ENCODE peak calls at places on chromosomes 1 and 21, in five cellular contexts. One of them, this sample, is unnamed.

GRCh38 chr1:36523850-36524249 is 41.1 kb upstream of the CSF3R start:
- DNase-seq in Peyer's patch: no peak
- DNase-seq in GM20000: no peak
- DNase-seq in mammary epithelial cell: no peak
- DNase-seq in PC-3: no peak
- DNase-seq in this sample: no peak

GRCh38 chr1:38270241-38270871 is 223.8 kb upstream of the POU3F1 start:
- DNase-seq in GM20000: no peak
- DNase-seq in Peyer's patch: no peak
- DNase-seq in mammary epithelial cell: no peak
- DNase-seq in PC-3: no peak
- DNase-seq in this sample: no peak

GRCh38 chr1:164914208-164914607 is 355.2 kb downstream of the PBX1 start:
- DNase-seq in mammary epithelial cell: peak; percentile 2
- DNase-seq in Peyer's patch: no peak
- DNase-seq in PC-3: peak; percentile 38
- DNase-seq in GM20000: no peak
- DNase-seq in this sample: no peak

GRCh38 chr1:154496381-154496780 is 5.6 kb upstream of the TDRD10 start:
- DNase-seq in Peyer's patch: no peak
- DNase-seq in PC-3: no peak
- DNase-seq in mammary epithelial cell: no peak
- DNase-seq in GM20000: no peak
- DNase-seq in this sample: no peak

GRCh38 chr1:45473302-45473701 is 17.7 kb downstream of the TESK2 start:
- DNase-seq in mammary epithelial cell: no peak
- DNase-seq in Peyer's patch: no peak
- DNase-seq in PC-3: no peak
- DNase-seq in GM20000: peak; percentile 42
- DNase-seq in this sample: no peak

GRCh38 chr1:14969006-14969405 is 184.5 kb upstream of the TMEM51 start:
- DNase-seq in PC-3: no peak
- DNase-seq in Peyer's patch: no peak
- DNase-seq in GM20000: no peak
- DNase-seq in mammary epithelial cell: no peak
- DNase-seq in this sample: no peak

GRCh38 chr1:161044908-161045748 is 649 bp downstream of the USF1 start:
- DNase-seq in PC-3: peak; percentile 73
- DNase-seq in Peyer's patch: peak; percentile 87
- DNase-seq in GM20000: peak; percentile 82
- DNase-seq in mammary epithelial cell: peak; percentile 58
- DNase-seq in this sample: peak; percentile 45

GRCh38 chr1:214439352-214440119 is 111.9 kb downstream of the PTPN14 start:
- DNase-seq in GM20000: peak; percentile 42
- DNase-seq in PC-3: peak; percentile 81
- DNase-seq in Peyer's patch: no peak
- DNase-seq in mammary epithelial cell: peak; percentile 99
- DNase-seq in this sample: no peak

GRCh38 chr1:198880818-198881597 is 242.2 kb downstream of the PTPRC start:
- DNase-seq in PC-3: peak; percentile 82
- DNase-seq in mammary epithelial cell: peak; percentile 87
- DNase-seq in GM20000: no peak
- DNase-seq in Peyer's patch: no peak
- DNase-seq in this sample: no peak

GRCh38 chr21:28554660-28555475 is 437.8 kb downstream of the LTN1 start:
- DNase-seq in GM20000: no peak
- DNase-seq in mammary epithelial cell: peak; percentile 35
- DNase-seq in PC-3: no peak
- DNase-seq in Peyer's patch: no peak
- DNase-seq in this sample: no peak

GRCh38 chr1:17218939-17219338 is 14.0 kb downstream of the PADI1 start:
- DNase-seq in mammary epithelial cell: no peak
- DNase-seq in Peyer's patch: no peak
- DNase-seq in GM20000: no peak
- DNase-seq in PC-3: no peak
- DNase-seq in this sample: no peak

GRCh38 chr21:16590658-16591057 is 860.9 kb downstream of the USP25 start:
- DNase-seq in PC-3: no peak
- DNase-seq in Peyer's patch: no peak
- DNase-seq in GM20000: no peak
- DNase-seq in mammary epithelial cell: no peak
- DNase-seq in this sample: no peak

GRCh38 chr1:159535907-159536306 is at the start of gene OR10J5:
- DNase-seq in mammary epithelial cell: no peak
- DNase-seq in Peyer's patch: no peak
- DNase-seq in PC-3: no peak
- DNase-seq in GM20000: no peak
- DNase-seq in this sample: no peak

GRCh38 chr1:204130178-204130577 is 21.7 kb downstream of the ETNK2 start:
- DNase-seq in PC-3: peak; percentile 51
- DNase-seq in Peyer's patch: no peak
- DNase-seq in mammary epithelial cell: no peak
- DNase-seq in GM20000: no peak
- DNase-seq in this sample: no peak

GRCh38 chr1:239951518-239952130 is 140.1 kb upstream of the FMN2 start:
- DNase-seq in mammary epithelial cell: peak; percentile 19
- DNase-seq in PC-3: peak; percentile 90
- DNase-seq in Peyer's patch: peak; percentile 47
- DNase-seq in GM20000: peak; percentile 59
- DNase-seq in this sample: no peak

GRCh38 chr1:147568551-147568950 is 27.2 kb downstream of the BCL9 start:
- DNase-seq in Peyer's patch: no peak
- DNase-seq in mammary epithelial cell: no peak
- DNase-seq in GM20000: no peak
- DNase-seq in PC-3: no peak
- DNase-seq in this sample: no peak

GRCh38 chr1:147569587-147570241 is 28.4 kb downstream of the BCL9 start:
- DNase-seq in PC-3: no peak
- DNase-seq in GM20000: no peak
- DNase-seq in mammary epithelial cell: no peak
- DNase-seq in Peyer's patch: no peak
- DNase-seq in this sample: no peak

GRCh38 chr1:147565189-147565980 is 24.1 kb downstream of the BCL9 start:
- DNase-seq in mammary epithelial cell: no peak
- DNase-seq in PC-3: no peak
- DNase-seq in GM20000: no peak
- DNase-seq in Peyer's patch: no peak
- DNase-seq in this sample: no peak

GRCh38 chr1:147570907-147571306 is 29.6 kb downstream of the BCL9 start:
- DNase-seq in Peyer's patch: no peak
- DNase-seq in GM20000: no peak
- DNase-seq in mammary epithelial cell: no peak
- DNase-seq in PC-3: no peak
- DNase-seq in this sample: no peak

DNA sequence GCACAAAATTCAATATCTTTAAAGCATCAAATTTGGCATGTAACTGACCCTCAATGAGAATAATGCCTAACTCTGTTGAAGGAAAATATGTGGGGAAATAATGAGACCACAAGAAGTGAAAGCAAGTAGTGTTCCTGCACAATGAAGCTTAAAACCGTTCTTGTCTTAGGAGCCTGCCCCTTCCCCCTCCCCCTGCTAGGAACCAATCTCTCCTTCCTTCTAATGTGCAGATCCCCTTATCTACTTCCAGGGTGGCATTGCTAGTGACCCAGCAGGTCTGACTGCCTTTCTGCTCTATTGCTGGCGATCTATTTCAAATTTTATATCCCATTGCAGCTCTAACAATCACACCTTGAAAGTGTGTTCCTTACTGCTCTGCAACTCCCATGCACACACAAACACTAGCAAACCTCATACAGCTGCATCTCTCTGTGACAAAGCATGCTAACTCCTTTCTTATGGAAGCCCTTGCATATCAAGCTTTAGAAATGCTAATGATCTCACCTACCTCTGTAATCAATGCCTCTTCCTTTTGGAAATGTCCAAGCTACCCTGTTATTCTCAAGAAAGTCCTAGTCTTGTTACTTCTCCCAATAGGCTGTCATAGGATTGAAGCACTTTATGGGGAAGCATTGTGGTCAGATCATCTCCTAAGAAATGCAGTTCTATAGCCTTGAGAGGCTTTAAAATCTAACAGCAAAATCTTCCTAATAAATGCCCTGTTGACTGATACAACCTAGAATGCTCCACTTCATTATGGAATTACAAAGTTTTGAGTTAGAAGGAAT is 26.5 kb downstream of the BCL9 start:
- DNase-seq in PC-3: no peak
- DNase-seq in GM20000: no peak
- DNase-seq in Peyer's patch: no peak
- DNase-seq in mammary epithelial cell: no peak
- DNase-seq in this sample: no peak
- TF ChIP-seq CTCF in PC-3: no peak
- TF ChIP-seq CTCF in GM20000: no peak
- TF ChIP-seq CTCF in Peyer's patch: no peak
- TF ChIP-seq CTCF in mammary epithelial cell: no peak
- TF ChIP-seq CTCF in this sample: no peak

GRCh38 chr21:40186036-40186435 is 318.8 kb downstream of the PCP4 start:
- DNase-seq in mammary epithelial cell: no peak
- DNase-seq in PC-3: no peak
- DNase-seq in GM20000: no peak
- DNase-seq in Peyer's patch: no peak
- DNase-seq in this sample: no peak
- TF ChIP-seq CTCF in mammary epithelial cell: no peak
- TF ChIP-seq CTCF in PC-3: no peak
- TF ChIP-seq CTCF in GM20000: no peak
- TF ChIP-seq CTCF in Peyer's patch: no peak
- TF ChIP-seq CTCF in this sample: no peak

GRCh38 chr1:101357444-101357986 is 120.7 kb downstream of the S1PR1 start:
- DNase-seq in GM20000: peak; percentile 75
- DNase-seq in mammary epithelial cell: peak; percentile 62
- DNase-seq in PC-3: peak; percentile 89
- DNase-seq in Peyer's patch: peak; percentile 61
- DNase-seq in this sample: peak; percentile 54
- TF ChIP-seq CTCF in GM20000: peak; percentile 81
- TF ChIP-seq CTCF in mammary epithelial cell: peak; percentile 91
- TF ChIP-seq CTCF in PC-3: peak; percentile 92
- TF ChIP-seq CTCF in Peyer's patch: peak; percentile 72
- TF ChIP-seq CTCF in this sample: peak; percentile 82

GRCh38 chr1:54543729-54544496 is 4.1 kb upstream of the ACOT11 start:
- DNase-seq in mammary epithelial cell: peak; percentile 83
- DNase-seq in Peyer's patch: no peak
- DNase-seq in GM20000: no peak
- DNase-seq in PC-3: no peak
- DNase-seq in this sample: no peak

GRCh38 chr1:54540891-54541290 is 7.1 kb upstream of the ACOT11 start:
- DNase-seq in PC-3: no peak
- DNase-seq in Peyer's patch: no peak
- DNase-seq in GM20000: no peak
- DNase-seq in mammary epithelial cell: no peak
- DNase-seq in this sample: no peak

GRCh38 chr1:54545916-54546635 is 2.0 kb upstream of the ACOT11 start:
- DNase-seq in GM20000: no peak
- DNase-seq in Peyer's patch: peak; percentile 5
- DNase-seq in mammary epithelial cell: no peak
- DNase-seq in PC-3: no peak
- DNase-seq in this sample: no peak

GRCh38 chr1:54542962-54543539 is 5.0 kb upstream of the ACOT11 start:
- DNase-seq in GM20000: no peak
- DNase-seq in Peyer's patch: no peak
- DNase-seq in PC-3: no peak
- DNase-seq in mammary epithelial cell: no peak
- DNase-seq in this sample: no peak

DNA sequence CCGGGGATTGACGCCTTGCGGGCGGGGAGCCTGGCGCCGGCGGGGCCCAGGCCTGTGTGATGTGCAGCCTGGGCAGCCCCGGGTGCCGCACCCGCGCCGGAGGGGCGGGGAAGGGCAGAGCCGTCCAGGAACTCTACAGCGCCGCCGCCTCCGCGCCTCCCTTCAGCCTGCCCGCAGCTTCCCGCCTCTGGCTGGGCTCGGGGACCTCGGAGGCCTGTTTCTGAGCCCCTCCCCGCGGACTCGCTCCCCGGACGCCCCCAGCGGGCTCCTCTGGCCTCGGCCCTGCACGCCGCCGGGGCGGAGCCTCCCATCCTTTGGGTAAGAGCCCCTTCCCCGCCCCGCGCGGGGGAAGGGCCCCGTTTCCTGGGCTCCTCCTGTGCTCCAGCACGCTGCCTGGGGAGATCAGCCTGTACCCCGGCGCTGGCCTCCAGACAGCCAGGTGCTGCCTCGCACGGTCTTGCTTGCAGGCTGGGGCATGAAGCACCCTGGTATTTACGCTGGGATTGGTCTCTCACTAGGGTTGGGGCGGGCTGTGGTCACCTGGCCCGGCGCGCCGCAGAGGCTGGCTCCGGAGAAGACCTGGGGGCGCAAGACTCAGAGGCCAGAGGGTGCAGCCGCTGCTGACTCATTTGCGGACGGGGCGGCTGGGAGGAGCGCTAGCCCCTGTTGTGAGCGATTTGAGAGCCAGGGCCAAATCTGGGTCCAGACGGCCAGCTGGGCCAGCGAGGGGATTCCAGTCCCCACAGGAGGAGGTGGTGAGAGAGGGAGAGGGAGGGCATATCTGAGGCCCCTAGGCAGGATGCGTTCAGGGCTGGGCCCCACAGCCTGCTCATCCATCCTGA is 5.7 kb upstream of the ACOT11 start:
- DNase-seq in PC-3: no peak
- DNase-seq in Peyer's patch: peak; percentile 25
- DNase-seq in GM20000: peak; percentile 70
- DNase-seq in mammary epithelial cell: peak; percentile 99
- DNase-seq in this sample: peak; percentile 45
- TF ChIP-seq CTCF in PC-3: no peak
- TF ChIP-seq CTCF in Peyer's patch: peak; percentile 15
- TF ChIP-seq CTCF in GM20000: no peak
- TF ChIP-seq CTCF in mammary epithelial cell: no peak
- TF ChIP-seq CTCF in this sample: no peak

DNA sequence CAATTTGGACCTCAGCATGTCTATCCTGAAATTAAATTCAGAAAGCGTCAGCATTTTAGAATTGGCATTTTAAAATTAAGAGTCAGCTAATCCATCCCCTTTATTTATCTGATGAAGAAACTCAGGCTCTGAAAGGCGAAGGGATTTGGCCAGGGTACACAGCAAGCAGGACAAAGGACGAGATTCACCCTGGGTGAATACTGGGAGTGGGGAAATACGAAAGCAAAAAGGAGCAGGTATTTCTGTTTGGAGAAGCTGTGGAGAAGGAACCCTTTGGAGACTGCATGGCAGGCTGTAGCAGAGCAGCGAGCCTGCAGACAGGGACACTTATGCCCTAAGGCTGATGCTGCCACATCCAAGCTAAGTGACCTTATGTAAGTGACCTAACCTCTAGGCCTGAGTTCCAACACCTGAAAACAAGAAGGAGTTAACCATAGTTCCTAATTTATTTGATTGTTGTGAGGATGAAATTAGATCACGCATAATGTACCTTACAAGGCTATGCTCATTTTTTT is 207.3 kb upstream of the C1orf87 start:
- DNase-seq in Peyer's patch: no peak
- DNase-seq in PC-3: no peak
- DNase-seq in mammary epithelial cell: no peak
- DNase-seq in GM20000: no peak
- DNase-seq in this sample: no peak
- TF ChIP-seq CTCF in Peyer's patch: no peak
- TF ChIP-seq CTCF in PC-3: no peak
- TF ChIP-seq CTCF in mammary epithelial cell: no peak
- TF ChIP-seq CTCF in GM20000: no peak
- TF ChIP-seq CTCF in this sample: no peak

GRCh38 chr1:77639056-77639455 is 43.4 kb downstream of the ZZZ3 start:
- DNase-seq in PC-3: peak; percentile 62
- DNase-seq in mammary epithelial cell: peak; percentile 49
- DNase-seq in Peyer's patch: no peak
- DNase-seq in GM20000: no peak
- DNase-seq in this sample: no peak
- TF ChIP-seq CTCF in PC-3: no peak
- TF ChIP-seq CTCF in mammary epithelial cell: no peak
- TF ChIP-seq CTCF in Peyer's patch: no peak
- TF ChIP-seq CTCF in GM20000: no peak
- TF ChIP-seq CTCF in this sample: no peak

GRCh38 chr1:151825811-151826660 is 5.6 kb downstream of the RORC start:
- DNase-seq in mammary epithelial cell: no peak
- DNase-seq in Peyer's patch: no peak
- DNase-seq in PC-3: no peak
- DNase-seq in GM20000: no peak
- DNase-seq in this sample: no peak
- TF ChIP-seq CTCF in mammary epithelial cell: no peak
- TF ChIP-seq CTCF in Peyer's patch: no peak
- TF ChIP-seq CTCF in PC-3: no peak
- TF ChIP-seq CTCF in GM20000: no peak
- TF ChIP-seq CTCF in this sample: no peak